ENCODE peak calls at places on chromosomes 16 and 17, in seven cellular contexts. One of them, this sample, is unnamed.

GRCh38 chr16:73813523-73813922 is 483.1 kb upstream of the PSMD7 start:
- DNase-seq in GM10248: no peak
- DNase-seq in OCI-LY7: no peak
- DNase-seq in cardiac muscle cell: no peak
- DNase-seq in AML-193: no peak
- DNase-seq in stimulated activated CD4-positive, alpha-beta T cell treated with anti-CD3 and anti-CD28 coated beads, Interleukin-15, amount 100 ng/mL, for 1 hour: no peak
- DNase-seq in activated naive CD4-positive, alpha-beta T cell treated with anti-CD3 and anti-CD28 coated beads, Interleukin-2, amount 50 U/mL, for 16 hours: no peak
- DNase-seq in this sample: no peak

GRCh38 chr16:2532494-2533141 is 1.4 kb upstream of the CEMP1 start:
- DNase-seq in AML-193: peak
- DNase-seq in cardiac muscle cell: peak
- DNase-seq in GM10248: no peak
- DNase-seq in stimulated activated CD4-positive, alpha-beta T cell treated with anti-CD3 and anti-CD28 coated beads, Interleukin-15, amount 100 ng/mL, for 1 hour: no peak
- DNase-seq in OCI-LY7: peak
- DNase-seq in activated naive CD4-positive, alpha-beta T cell treated with anti-CD3 and anti-CD28 coated beads, Interleukin-2, amount 50 U/mL, for 16 hours: peak
- DNase-seq in this sample: peak

GRCh38 chr17:40536731-40537171 is 28.5 kb downstream of the CCR7 start:
- DNase-seq in cardiac muscle cell: no peak
- DNase-seq in AML-193: no peak
- DNase-seq in stimulated activated CD4-positive, alpha-beta T cell treated with anti-CD3 and anti-CD28 coated beads, Interleukin-15, amount 100 ng/mL, for 1 hour: no peak
- DNase-seq in OCI-LY7: no peak
- DNase-seq in GM10248: no peak
- DNase-seq in activated naive CD4-positive, alpha-beta T cell treated with anti-CD3 and anti-CD28 coated beads, Interleukin-2, amount 50 U/mL, for 16 hours: no peak
- DNase-seq in this sample: no peak

GRCh38 chr16:56807011-56807675 is 57.9 kb upstream of the SLC12A3 start:
- DNase-seq in cardiac muscle cell: no peak
- DNase-seq in OCI-LY7: no peak
- DNase-seq in AML-193: no peak
- DNase-seq in activated naive CD4-positive, alpha-beta T cell treated with anti-CD3 and anti-CD28 coated beads, Interleukin-2, amount 50 U/mL, for 16 hours: no peak
- DNase-seq in GM10248: no peak
- DNase-seq in stimulated activated CD4-positive, alpha-beta T cell treated with anti-CD3 and anti-CD28 coated beads, Interleukin-15, amount 100 ng/mL, for 1 hour: no peak
- DNase-seq in this sample: no peak

GRCh38 chr16:86733526-86734254 is 155.3 kb downstream of the FOXL1 start:
- DNase-seq in GM10248: no peak
- DNase-seq in OCI-LY7: no peak
- DNase-seq in AML-193: no peak
- DNase-seq in stimulated activated CD4-positive, alpha-beta T cell treated with anti-CD3 and anti-CD28 coated beads, Interleukin-15, amount 100 ng/mL, for 1 hour: no peak
- DNase-seq in cardiac muscle cell: no peak
- DNase-seq in activated naive CD4-positive, alpha-beta T cell treated with anti-CD3 and anti-CD28 coated beads, Interleukin-2, amount 50 U/mL, for 16 hours: no peak
- DNase-seq in this sample: no peak

GRCh38 chr16:63702981-63703590 is 1418.8 kb downstream of the CDH11 start:
- DNase-seq in activated naive CD4-positive, alpha-beta T cell treated with anti-CD3 and anti-CD28 coated beads, Interleukin-2, amount 50 U/mL, for 16 hours: no peak
- DNase-seq in AML-193: no peak
- DNase-seq in cardiac muscle cell: peak
- DNase-seq in stimulated activated CD4-positive, alpha-beta T cell treated with anti-CD3 and anti-CD28 coated beads, Interleukin-15, amount 100 ng/mL, for 1 hour: no peak
- DNase-seq in GM10248: no peak
- DNase-seq in OCI-LY7: peak
- DNase-seq in this sample: no peak

GRCh38 chr17:7249219-7249618 is 2.3 kb downstream of the CTDNEP1 start:
- DNase-seq in GM10248: no peak
- DNase-seq in stimulated activated CD4-positive, alpha-beta T cell treated with anti-CD3 and anti-CD28 coated beads, Interleukin-15, amount 100 ng/mL, for 1 hour: no peak
- DNase-seq in AML-193: no peak
- DNase-seq in OCI-LY7: no peak
- DNase-seq in activated naive CD4-positive, alpha-beta T cell treated with anti-CD3 and anti-CD28 coated beads, Interleukin-2, amount 50 U/mL, for 16 hours: no peak
- DNase-seq in cardiac muscle cell: no peak
- DNase-seq in this sample: no peak

GRCh38 chr17:75272848-75273184 is 1.8 kb upstream of the MIF4GD start:
- DNase-seq in cardiac muscle cell: no peak
- DNase-seq in AML-193: no peak
- DNase-seq in stimulated activated CD4-positive, alpha-beta T cell treated with anti-CD3 and anti-CD28 coated beads, Interleukin-15, amount 100 ng/mL, for 1 hour: no peak
- DNase-seq in OCI-LY7: peak
- DNase-seq in GM10248: no peak
- DNase-seq in activated naive CD4-positive, alpha-beta T cell treated with anti-CD3 and anti-CD28 coated beads, Interleukin-2, amount 50 U/mL, for 16 hours: no peak
- DNase-seq in this sample: no peak

GRCh38 chr16:63684116-63684515 is 1437.7 kb downstream of the CDH11 start:
- DNase-seq in cardiac muscle cell: no peak
- DNase-seq in OCI-LY7: no peak
- DNase-seq in GM10248: no peak
- DNase-seq in AML-193: no peak
- DNase-seq in stimulated activated CD4-positive, alpha-beta T cell treated with anti-CD3 and anti-CD28 coated beads, Interleukin-15, amount 100 ng/mL, for 1 hour: no peak
- DNase-seq in activated naive CD4-positive, alpha-beta T cell treated with anti-CD3 and anti-CD28 coated beads, Interleukin-2, amount 50 U/mL, for 16 hours: no peak
- DNase-seq in this sample: no peak

GRCh38 chr17:50934672-50935200 is 68.6 kb upstream of the TOB1 start:
- DNase-seq in GM10248: no peak
- DNase-seq in AML-193: no peak
- DNase-seq in stimulated activated CD4-positive, alpha-beta T cell treated with anti-CD3 and anti-CD28 coated beads, Interleukin-15, amount 100 ng/mL, for 1 hour: no peak
- DNase-seq in OCI-LY7: no peak
- DNase-seq in cardiac muscle cell: no peak
- DNase-seq in activated naive CD4-positive, alpha-beta T cell treated with anti-CD3 and anti-CD28 coated beads, Interleukin-2, amount 50 U/mL, for 16 hours: no peak
- DNase-seq in this sample: no peak

GRCh38 chr16:68382296-68382718 is 66.0 kb downstream of the SMPD3 start:
- DNase-seq in AML-193: no peak
- DNase-seq in activated naive CD4-positive, alpha-beta T cell treated with anti-CD3 and anti-CD28 coated beads, Interleukin-2, amount 50 U/mL, for 16 hours: no peak
- DNase-seq in OCI-LY7: peak
- DNase-seq in stimulated activated CD4-positive, alpha-beta T cell treated with anti-CD3 and anti-CD28 coated beads, Interleukin-15, amount 100 ng/mL, for 1 hour: no peak
- DNase-seq in cardiac muscle cell: no peak
- DNase-seq in GM10248: peak
- DNase-seq in this sample: no peak

GRCh38 chr17:10635290-10635689 is 21.8 kb downstream of the MYH3 start:
- DNase-seq in OCI-LY7: no peak
- DNase-seq in stimulated activated CD4-positive, alpha-beta T cell treated with anti-CD3 and anti-CD28 coated beads, Interleukin-15, amount 100 ng/mL, for 1 hour: no peak
- DNase-seq in AML-193: no peak
- DNase-seq in GM10248: no peak
- DNase-seq in cardiac muscle cell: no peak
- DNase-seq in activated naive CD4-positive, alpha-beta T cell treated with anti-CD3 and anti-CD28 coated beads, Interleukin-2, amount 50 U/mL, for 16 hours: no peak
- DNase-seq in this sample: no peak

GRCh38 chr17:82299452-82299851 is 18.0 kb downstream of the CD7 start:
- DNase-seq in stimulated activated CD4-positive, alpha-beta T cell treated with anti-CD3 and anti-CD28 coated beads, Interleukin-15, amount 100 ng/mL, for 1 hour: no peak
- DNase-seq in AML-193: no peak
- DNase-seq in GM10248: no peak
- DNase-seq in OCI-LY7: no peak
- DNase-seq in cardiac muscle cell: no peak
- DNase-seq in activated naive CD4-positive, alpha-beta T cell treated with anti-CD3 and anti-CD28 coated beads, Interleukin-2, amount 50 U/mL, for 16 hours: peak
- DNase-seq in this sample: no peak

GRCh38 chr16:12149971-12150370 is 173.4 kb downstream of the SNX29 start:
- DNase-seq in activated naive CD4-positive, alpha-beta T cell treated with anti-CD3 and anti-CD28 coated beads, Interleukin-2, amount 50 U/mL, for 16 hours: no peak
- DNase-seq in AML-193: no peak
- DNase-seq in cardiac muscle cell: no peak
- DNase-seq in OCI-LY7: no peak
- DNase-seq in stimulated activated CD4-positive, alpha-beta T cell treated with anti-CD3 and anti-CD28 coated beads, Interleukin-15, amount 100 ng/mL, for 1 hour: no peak
- DNase-seq in GM10248: no peak
- DNase-seq in this sample: no peak

GRCh38 chr16:50210266-50211038 is 55.9 kb upstream of the ADCY7 start:
- DNase-seq in OCI-LY7: peak
- DNase-seq in stimulated activated CD4-positive, alpha-beta T cell treated with anti-CD3 and anti-CD28 coated beads, Interleukin-15, amount 100 ng/mL, for 1 hour: peak
- DNase-seq in cardiac muscle cell: peak
- DNase-seq in AML-193: peak
- DNase-seq in GM10248: peak
- DNase-seq in activated naive CD4-positive, alpha-beta T cell treated with anti-CD3 and anti-CD28 coated beads, Interleukin-2, amount 50 U/mL, for 16 hours: peak
- DNase-seq in this sample: peak

GRCh38 chr17:61744804-61745203 is 118.5 kb downstream of the BRIP1 start:
- DNase-seq in OCI-LY7: no peak
- DNase-seq in activated naive CD4-positive, alpha-beta T cell treated with anti-CD3 and anti-CD28 coated beads, Interleukin-2, amount 50 U/mL, for 16 hours: no peak
- DNase-seq in cardiac muscle cell: no peak
- DNase-seq in GM10248: no peak
- DNase-seq in AML-193: no peak
- DNase-seq in stimulated activated CD4-positive, alpha-beta T cell treated with anti-CD3 and anti-CD28 coated beads, Interleukin-15, amount 100 ng/mL, for 1 hour: no peak
- DNase-seq in this sample: no peak

This sample was measured in CD8-positive, alpha-beta T cell.